ENCODE peak calls at places on chromosome 1, in four cellular contexts. V is GM10248, J is dorsolateral prefrontal cortex, D is lung. W is an unnamed sample.

GRCh38 chr1:62437273-62437945 is 560 bp downstream of the USP1 start:
- DNase-seq in V (no peak), J (no peak), D (no peak), W (peak)

GRCh38 chr1:4700801-4701200 is 46.4 kb downstream of the AJAP1 start:
- DNase-seq in V (no peak), J (peak), D (no peak), W (no peak)

GRCh38 chr1:193631306-193631705 is 444.9 kb upstream of the B3GALT2 start:
- DNase-seq in V (no peak), J (no peak), D (no peak), W (no peak)

GRCh38 chr1:15245593-15246325 is 1.3 kb upstream of the FHAD1 start:
- DNase-seq in V (no peak), J (no peak), D (no peak), W (no peak)

GRCh38 chr1:11473635-11474034 is 5.3 kb upstream of the DISP3 start:
- DNase-seq in V (no peak), J (no peak), D (no peak), W (no peak)

GRCh38 chr1:77036560-77036959 is 169.3 kb downstream of the ST6GALNAC5 start:
- DNase-seq in V (no peak), J (no peak), D (no peak), W (no peak)

GRCh38 chr1:203250936-203251335 is 21.5 kb upstream of the CHIT1 start:
- DNase-seq in V (no peak), J (no peak), D (no peak), W (no peak)

GRCh38 chr1:236888903-236889302 is 93.8 kb downstream of the MTR start:
- DNase-seq in V (no peak), J (no peak), D (no peak), W (no peak)

GRCh38 chr1:157994081-157994581 is 686 bp downstream of the KIRREL1 start:
- DNase-seq in V (no peak), J (no peak), D (no peak), W (peak)
- TF ChIP-seq CTCF in V (no peak), J (no peak), D (no peak), W (no peak)

DNA sequence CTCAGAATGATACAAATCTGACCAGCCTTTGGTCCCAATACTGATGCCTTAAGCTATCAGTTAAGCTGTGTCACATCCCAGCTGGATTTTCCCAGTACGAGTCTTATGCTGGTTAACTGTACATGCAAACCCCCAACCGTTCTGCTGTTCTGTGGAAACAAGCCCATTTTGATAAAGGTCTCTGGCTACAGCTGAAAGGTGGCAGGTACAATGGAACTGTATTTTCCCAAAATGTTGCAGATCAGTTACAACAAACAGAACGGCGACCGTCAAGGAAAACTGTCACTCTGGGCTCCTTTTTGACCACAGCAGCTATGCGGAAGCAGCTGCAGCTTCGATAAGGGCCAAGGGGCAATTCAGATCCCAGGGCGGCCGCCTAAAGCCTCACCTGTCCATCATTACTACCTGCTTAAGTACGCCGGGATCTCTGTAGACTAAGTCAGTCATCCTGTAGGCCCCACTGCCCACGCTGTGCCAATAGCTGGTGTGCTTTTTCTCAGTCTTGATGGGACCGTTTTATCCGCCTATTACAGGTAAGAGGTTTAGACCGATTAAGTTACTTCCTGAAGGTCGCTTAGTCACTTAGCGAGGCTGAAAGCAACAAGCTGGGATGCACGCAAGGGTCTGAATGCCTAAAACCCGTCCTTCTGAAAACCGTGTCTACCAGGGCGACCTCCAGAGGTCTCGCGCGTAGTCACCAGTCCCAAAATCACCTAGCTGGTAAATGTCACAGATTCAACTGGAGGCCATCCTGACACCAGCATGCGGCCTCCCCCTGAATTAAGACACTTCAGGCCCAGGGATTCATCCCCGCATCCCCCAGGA is 11.1 kb upstream of the RAB42 start:
- DNase-seq in V (peak), J (peak), D (peak), W (no peak)
- TF ChIP-seq CTCF in V (peak), J (no peak), D (no peak), W (no peak)

DNA sequence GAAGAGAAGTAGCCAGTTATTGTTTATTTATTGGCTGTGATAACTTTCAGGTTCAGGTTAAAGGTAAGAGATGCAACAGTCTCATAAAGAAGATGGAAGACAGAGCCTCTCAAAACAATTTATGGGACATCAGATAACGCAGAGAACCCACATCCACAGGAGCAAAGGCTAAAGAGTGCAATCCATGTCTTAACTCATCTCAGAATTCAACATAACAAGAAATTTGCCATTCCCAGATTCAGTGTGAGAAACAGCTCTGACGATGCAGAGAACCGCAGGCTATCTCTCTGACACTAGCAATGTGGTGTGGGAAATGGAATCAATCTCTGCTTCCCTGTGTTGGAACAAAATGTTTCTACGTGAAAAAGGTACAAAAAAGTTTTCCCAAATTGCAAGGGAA is 4.2 kb upstream of the CD244 start:
- DNase-seq in V (no peak), J (no peak), D (no peak), W (no peak)
- TF ChIP-seq CTCF in V (no peak), J (no peak), D (no peak), W (no peak)

GRCh38 chr1:64956733-64957441 is 9.5 kb downstream of the JAK1 start:
- DNase-seq in V (peak), J (no peak), D (no peak), W (no peak)

GRCh38 chr1:64952055-64952699 is 14.2 kb downstream of the JAK1 start:
- DNase-seq in V (no peak), J (no peak), D (no peak), W (no peak)

GRCh38 chr1:64953241-64953640 is 13.1 kb downstream of the JAK1 start:
- DNase-seq in V (no peak), J (no peak), D (no peak), W (no peak)

GRCh38 chr1:64956241-64956640 is 10.1 kb downstream of the JAK1 start:
- DNase-seq in V (no peak), J (no peak), D (no peak), W (no peak)

DNA sequence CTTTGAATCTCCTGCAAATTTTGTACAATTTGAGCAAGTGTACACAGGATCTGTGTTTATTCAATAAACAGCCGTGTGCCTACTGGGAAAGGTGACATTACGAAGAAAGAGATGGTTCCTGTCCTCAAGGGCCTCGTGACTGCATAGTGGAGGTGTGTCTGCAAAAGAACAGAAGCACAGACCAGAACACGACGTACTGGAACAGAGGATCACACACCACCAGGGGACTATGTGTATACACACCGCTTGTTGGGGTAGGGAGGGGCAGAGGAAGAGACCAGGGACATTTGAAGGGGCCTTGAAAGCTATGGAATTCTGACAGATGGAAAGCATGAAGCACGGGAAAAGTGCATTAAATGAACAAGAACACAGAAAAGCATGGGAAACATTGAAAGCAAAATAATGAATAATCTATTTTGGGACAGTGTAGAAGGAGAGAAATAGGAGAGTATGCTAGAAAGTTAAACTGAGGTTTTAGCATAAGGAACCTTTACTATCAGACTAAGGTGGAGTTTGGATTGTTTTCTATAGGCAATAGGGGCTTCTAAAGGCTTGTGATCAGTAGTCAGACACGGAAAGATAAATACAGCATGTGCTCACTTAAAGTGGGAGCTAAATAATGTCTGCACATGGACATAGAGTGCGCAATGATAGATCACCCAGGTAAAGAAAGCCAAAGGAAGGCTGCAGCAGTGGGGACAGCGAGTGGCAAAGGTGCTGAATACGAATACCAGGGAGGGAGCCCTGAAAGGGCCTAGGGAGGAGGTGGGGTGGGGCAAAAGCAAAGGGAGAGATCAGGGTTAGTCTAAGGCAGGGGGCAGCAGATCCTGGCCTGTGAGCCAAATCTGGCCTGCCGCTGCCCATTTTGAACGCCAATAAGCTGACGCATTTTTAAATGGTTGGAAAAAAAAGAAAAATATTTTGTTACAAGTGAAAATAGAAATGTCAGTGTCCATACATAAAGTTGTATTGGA is 11.0 kb downstream of the JAK1 start:
- DNase-seq in V (no peak), J (no peak), D (peak), W (no peak)
- TF ChIP-seq CTCF in V (no peak), J (no peak), D (no peak), W (no peak)

GRCh38 chr1:218475275-218475674 is 130.1 kb downstream of the TGFB2 start:
- DNase-seq in V (no peak), J (no peak), D (no peak), W (no peak)
- TF ChIP-seq CTCF in V (no peak), J (no peak), D (no peak), W (no peak)